ENCODE peak calls at places on chromosomes 6 and 20, in ten cellular contexts. Z, F, G, A, J, M, D, E, C and Q are unnamed samples.

GRCh38 chr6:46306429-46306828 is 135.6 kb upstream of the ENPP5 start:
- DNase-seq in Z (no peak), F (no peak), G (no peak), A (no peak), J (no peak), M (no peak), D (no peak), E (no peak), C (no peak), Q (no peak)

GRCh38 chr20:15446373-15446772 is 1109.0 kb upstream of the FLRT3 start:
- DNase-seq in Z (no peak), F (no peak), G (no peak), A (no peak), J (no peak), M (no peak), D (no peak), E (no peak), C (no peak), Q (peak)

GRCh38 chr6:115838763-115839401 is 221.8 kb downstream of the FRK start:
- DNase-seq in Z (peak), F (no peak), G (no peak), A (no peak), J (peak), M (no peak), D (no peak), E (no peak), C (no peak), Q (peak)

GRCh38 chr6:151388997-151389639 is 2.2 kb downstream of the ZBTB2 start:
- DNase-seq in Z (no peak), F (no peak), G (no peak), A (no peak), J (no peak), M (peak), D (no peak), E (no peak), C (no peak), Q (no peak)

GRCh38 chr20:6492396-6493055 is 275.0 kb upstream of the BMP2 start:
- DNase-seq in Z (no peak), F (no peak), G (no peak), A (no peak), J (peak), M (no peak), D (no peak), E (no peak), C (no peak), Q (peak)

GRCh38 chr6:28488916-28489365 is 26.7 kb downstream of the GPX6 start:
- DNase-seq in Z (peak), F (peak), G (no peak), A (no peak), J (peak), M (peak), D (no peak), E (no peak), C (peak), Q (peak)

GRCh38 chr6:43396408-43397149 is 27.1 kb upstream of the ZNF318 start:
- DNase-seq in Z (no peak), F (no peak), G (no peak), A (no peak), J (no peak), M (no peak), D (no peak), E (no peak), C (no peak), Q (no peak)

GRCh38 chr6:4356899-4357659 is 221.7 kb upstream of the ECI2 start:
- DNase-seq in Z (no peak), F (no peak), G (no peak), A (no peak), J (no peak), M (no peak), D (no peak), E (no peak), C (no peak), Q (no peak)

GRCh38 chr6:163324326-163324927 is 90.1 kb upstream of the QKI start:
- DNase-seq in Z (no peak), F (no peak), G (no peak), A (no peak), J (no peak), M (no peak), D (no peak), E (no peak), C (no peak), Q (no peak)

GRCh38 chr20:46749164-46749563 is 39.7 kb downstream of the SLC2A10 start:
- DNase-seq in Z (no peak), F (no peak), G (no peak), A (no peak), J (no peak), M (no peak), D (no peak), E (no peak), C (no peak), Q (no peak)

GRCh38 chr20:37145014-37145413 is 34.1 kb upstream of the RPN2 start:
- DNase-seq in Z (no peak), F (no peak), G (no peak), A (no peak), J (peak), M (no peak), D (no peak), E (no peak), C (no peak), Q (peak)